ENCODE peak calls at places on chromosomes 11 and 22, in eight cellular contexts. A is fibroblast of lung, M is hepatocyte, V is MM.1S, W is ovary, S is A549, X is left ventricle myocardium inferior, N is lung. J is an unnamed sample. For H3K9me3, the result is how much of the 10 kb centered on the place peaks cover.

GRCh38 chr11:83285131-83285770 is 916 bp downstream of the CCDC90B start:
- DNase-seq in A (no peak), W (no peak), V (no peak), S (no peak), M (no peak), N (no peak), X (no peak), J (no peak)

GRCh38 chr11:104333977-104334376 is 170.0 kb upstream of the PDGFD start:
- DNase-seq in S (peak), X (no peak), W (no peak), A (no peak), M (peak), V (no peak), N (no peak), J (no peak)

GRCh38 chr11:10413268-10413667 is 41.8 kb upstream of the AMPD3 start:
- DNase-seq in N (no peak), X (no peak), A (no peak), S (peak), V (peak), W (no peak), M (no peak), J (no peak)

GRCh38 chr11:64021742-64022067 is 14.0 kb upstream of the FLRT1 start:
- DNase-seq in M (peak), X (peak), W (no peak), N (no peak), S (no peak), V (no peak), A (no peak), J (no peak)

GRCh38 chr11:38791346-38791961 is 2193.4 kb upstream of the RAG2 start:
- DNase-seq in X (no peak), N (peak), S (peak), M (peak), A (peak), W (no peak), V (peak), J (no peak)

GRCh38 chr11:133911169-133911568 is 45.6 kb downstream of the IGSF9B start:
- DNase-seq in A (no peak), W (no peak), M (no peak), X (no peak), V (no peak), N (no peak), S (peak), J (no peak)

GRCh38 chr11:124879229-124879998 is 14.2 kb downstream of the ROBO3 start:
- DNase-seq in X (no peak), S (no peak), N (no peak), A (no peak), W (no peak), V (no peak), M (no peak), J (no peak)

GRCh38 chr11:104076455-104076854 is 40.0 kb downstream of the DDI1 start:
- DNase-seq in N (no peak), X (no peak), A (peak), V (no peak), W (no peak), S (no peak), M (no peak), J (no peak)

GRCh38 chr11:75371930-75372876 is 20.7 kb upstream of the ARRB1 start:
- DNase-seq in M (peak), A (no peak), V (no peak), N (no peak), S (peak), W (no peak), X (no peak), J (no peak)

GRCh38 chr11:34065505-34066203 is 14.1 kb downstream of the CAPRIN1 start:
- DNase-seq in A (peak), X (no peak), N (no peak), W (no peak), M (no peak), V (no peak), S (no peak), J (no peak)

GRCh38 chr11:87020764-87021365 is 16.9 kb upstream of the TMEM135 start:
- DNase-seq in N (no peak), W (no peak), S (no peak), X (no peak), A (no peak), V (no peak), M (no peak), J (no peak)

GRCh38 chr11:102599642-102600261 is 25.4 kb downstream of the MMP20 start:
- DNase-seq in S (peak), N (no peak), W (no peak), A (peak), V (no peak), M (peak), X (no peak), J (no peak)

GRCh38 chr22:24440718-24441405 is 13.5 kb downstream of the ADORA2A start:
- DNase-seq in M (no peak), V (no peak), N (no peak), W (no peak), X (no peak), A (no peak), S (no peak), J (peak)

GRCh38 chr11:78202733-78203167 is 14.0 kb downstream of the USP35 start:
- DNase-seq in S (no peak), X (no peak), M (no peak), N (no peak), W (no peak), V (peak), A (no peak), J (no peak)

GRCh38 chr11:28793282-28793738 is 685.1 kb downstream of the METTL15 start:
- DNase-seq in S (no peak), A (no peak), X (no peak), M (no peak), W (no peak), V (no peak), N (no peak), J (no peak)

GRCh38 chr11:77250881-77251640 is 50.4 kb downstream of the GDPD4 start:
- DNase-seq in V (no peak), M (no peak), X (no peak), S (no peak), W (no peak), A (peak), N (no peak), J (no peak)

GRCh38 chr11:124938970-124939369 is 3.1 kb upstream of the HEPACAM start:
- DNase-seq in S (no peak), V (no peak), N (no peak), X (no peak), M (no peak), W (no peak), A (no peak), J (no peak)

GRCh38 chr22:31343235-31344191 is 2.6 kb downstream of the PATZ1 start:
- DNase-seq in W (peak), X (peak), M (peak), N (peak), A (no peak), V (no peak), S (no peak), J (no peak)

GRCh38 chr11:64415286-64415685 is 56.3 kb downstream of the RPS6KA4 start:
- DNase-seq in V (no peak), M (no peak), N (no peak), A (no peak), W (no peak), S (no peak), X (no peak), J (no peak)

GRCh38 chr11:100445231-100445735 is 241.8 kb upstream of the ARHGAP42 start:
- DNase-seq in A (peak), X (no peak), W (no peak), N (no peak), V (no peak), M (no peak), S (no peak), J (no peak)

GRCh38 chr11:77959434-77959833 is 35.0 kb downstream of the INTS4 start:
- DNase-seq in S (no peak), N (no peak), W (no peak), V (no peak), X (no peak), A (peak), M (no peak), J (no peak)

GRCh38 chr11:64864473-64865285 is 13.7 kb downstream of the EHD1 start:
- DNase-seq in A (peak), S (no peak), W (peak), M (peak), X (peak), N (no peak), V (no peak), J (peak)

GRCh38 chr11:95289378-95289777 is 58.4 kb upstream of the SESN3 start:
- DNase-seq in X (no peak), V (no peak), M (no peak), A (peak), W (no peak), S (no peak), N (no peak), J (no peak)

GRCh38 chr22:28894320-28894719 is 10.9 kb downstream of the ZNRF3 start:
- DNase-seq in S (no peak), V (no peak), X (peak), A (no peak), M (no peak), W (no peak), N (no peak), J (no peak)

GRCh38 chr11:103257360-103257759 is 148.1 kb downstream of the DYNC2H1 start:
- DNase-seq in V (no peak), N (no peak), A (peak), M (peak), S (peak), X (no peak), W (no peak), J (no peak)

DNA sequence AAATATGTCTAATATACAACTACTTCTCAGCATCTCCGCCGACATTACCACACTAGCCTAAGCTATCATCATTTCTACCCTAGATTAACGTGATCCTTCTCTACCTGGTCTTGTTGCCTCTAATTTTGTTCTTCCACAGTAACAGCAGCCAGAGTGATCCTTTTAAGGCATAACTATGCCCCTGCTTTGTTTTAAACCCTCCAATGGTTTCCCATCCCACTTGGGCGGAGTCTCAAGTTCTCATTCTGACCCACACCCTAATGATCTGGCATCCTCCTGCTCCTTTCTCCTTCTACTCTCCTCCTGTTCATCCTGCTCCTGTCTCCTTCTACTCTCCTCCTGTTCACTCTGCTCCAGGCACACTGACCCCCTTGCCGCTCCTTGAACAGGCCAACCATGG is 31.9 kb upstream of the POU2AF1 start:
- DNase-seq in V (no peak), A (no peak), X (no peak), M (no peak), N (no peak), W (no peak), S (no peak), J (no peak)
- TF ChIP-seq CTCF in V (no peak), A (no peak), X (no peak), M (no peak), N (no peak), W (no peak), S (no peak), J (no peak)

GRCh38 chr11:70303070-70303469 is 32.6 kb downstream of the PPFIA1 start:
- DNase-seq in A (peak), X (no peak), M (no peak), N (no peak), S (no peak), V (no peak), W (no peak), J (peak)

GRCh38 chr11:70306586-70307033 is 36.1 kb downstream of the PPFIA1 start:
- DNase-seq in V (no peak), S (no peak), M (no peak), W (no peak), A (no peak), X (no peak), N (no peak), J (no peak)

GRCh38 chr11:70304208-70304603 is 33.7 kb downstream of the PPFIA1 start:
- DNase-seq in A (no peak), W (no peak), X (no peak), N (no peak), S (no peak), V (no peak), M (no peak), J (no peak)

GRCh38 chr11:70305501-70305900 is 35.0 kb downstream of the PPFIA1 start:
- DNase-seq in M (no peak), V (no peak), S (no peak), N (no peak), A (no peak), W (no peak), X (no peak), J (no peak)

GRCh38 chr11:70307176-70307575 is 36.7 kb downstream of the PPFIA1 start:
- DNase-seq in S (no peak), N (no peak), A (peak), M (no peak), X (no peak), V (no peak), W (no peak), J (no peak)
- H3K4me3 ChIP-seq in S (no peak), N (no peak), A (no peak), M (no peak), X (no peak), V (no peak), W (no peak), J (no peak)

GRCh38 chr11:117946842-117947526 is 17.8 kb upstream of the TMPRSS13 start:
- DNase-seq in A (peak), M (peak), X (peak), V (peak), W (peak), N (peak), S (peak), J (peak)

GRCh38 chr11:117949062-117949461 is 19.9 kb upstream of the TMPRSS13 start:
- DNase-seq in X (no peak), W (no peak), A (no peak), V (no peak), N (peak), S (no peak), M (no peak), J (no peak)

GRCh38 chr11:117950999-117951961 is 22.1 kb upstream of the TMPRSS13 start:
- DNase-seq in V (no peak), A (no peak), W (no peak), N (peak), X (no peak), S (no peak), M (no peak), J (no peak)

GRCh38 chr11:117953029-117953671 is 23.9 kb upstream of the TMPRSS13 start:
- DNase-seq in N (peak), M (no peak), S (no peak), A (no peak), W (no peak), X (no peak), V (peak), J (no peak)

DNA sequence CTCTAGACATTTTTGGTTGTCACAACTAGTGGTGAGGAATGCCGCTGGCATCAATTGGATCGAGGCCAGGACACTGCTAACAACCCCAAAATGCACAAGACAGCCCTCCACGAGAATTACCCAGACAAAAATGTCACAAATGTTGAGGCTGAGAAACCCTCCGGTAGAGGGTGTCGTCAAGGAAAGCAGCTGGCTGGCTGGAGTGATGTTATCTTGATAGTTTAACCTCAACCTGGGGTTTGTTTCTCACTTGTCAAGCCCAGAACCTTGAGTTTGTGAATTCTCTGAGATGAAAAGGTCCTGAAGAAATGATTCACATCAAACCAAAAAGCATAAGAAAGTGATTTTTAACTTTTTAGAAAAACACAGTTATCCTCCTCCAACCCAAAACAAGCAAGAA is 21.1 kb upstream of the TMPRSS13 start:
- DNase-seq in X (no peak), M (no peak), A (no peak), W (no peak), S (no peak), N (peak), V (peak), J (no peak)
- H3K9me3 ChIP-seq in X (under half), M (under half), A (under half), W (under half), S (under half), N (under half), V (under half), J (under half)

GRCh38 chr11:56950510-56950909 is 38.2 kb upstream of the OR5AK2 start:
- DNase-seq in N (no peak), V (no peak), X (no peak), A (no peak), M (no peak), S (no peak), W (no peak), J (no peak)
- TF ChIP-seq CTCF in N (no peak), V (no peak), X (peak), A (no peak), M (no peak), S (no peak), W (no peak), J (no peak)

GRCh38 chr11:114135737-114136151 is 76.2 kb downstream of the ZBTB16 start:
- DNase-seq in V (no peak), S (no peak), M (no peak), A (peak), W (no peak), X (no peak), N (no peak), J (no peak)
- H3K4me3 ChIP-seq in V (no peak), S (no peak), M (no peak), A (no peak), W (no peak), X (no peak), N (no peak), J (peak)

GRCh38 chr22:47328550-47329243 is 566.2 kb downstream of the TBC1D22A start:
- DNase-seq in V (no peak), S (peak), X (no peak), N (no peak), A (peak), M (no peak), W (peak), J (peak)
- H3K9me3 ChIP-seq in V (under half), S (under half), X (under half), N (under half), A (under half), M (under half), W (under half), J (under half)

GRCh38 chr11:27204527-27204926 is 158.5 kb downstream of the CCDC34 start:
- DNase-seq in W (no peak), V (peak), S (peak), A (peak), X (no peak), N (no peak), M (no peak), J (no peak)
- TF ChIP-seq CTCF in W (no peak), V (peak), S (peak), A (no peak), X (peak), N (no peak), M (peak), J (no peak)